ENCODE peak calls at places on chromosomes 3 and 15, in seven cellular contexts. N, A, X, I, M, R and O are unnamed samples.

GRCh38 chr3:139522421-139522820 is 17.1 kb downstream of the RBP1 start:
- DNase-seq in X (no peak), A (no peak), M (no peak), N (no peak), I (no peak), R (no peak), O (no peak)

GRCh38 chr3:106792716-106793115 is 584.5 kb upstream of the CCDC54 start:
- DNase-seq in M (no peak), N (no peak), X (no peak), A (no peak), I (no peak), R (no peak), O (no peak)

GRCh38 chr15:101056366-101057334 is 137.5 kb downstream of the LRRK1 start:
- DNase-seq in R (no peak), A (no peak), M (no peak), X (no peak), N (no peak), I (no peak), O (no peak)

GRCh38 chr3:41116851-41117250 is 82.5 kb upstream of the CTNNB1 start:
- DNase-seq in X (no peak), R (no peak), N (no peak), M (no peak), I (no peak), A (no peak), O (no peak)

GRCh38 chr3:77147836-77148578 is 108.1 kb downstream of the ROBO2 start:
- DNase-seq in M (no peak), I (no peak), A (no peak), R (no peak), N (no peak), X (no peak), O (no peak)

GRCh38 chr3:138451595-138452162 is 17.3 kb downstream of the ESYT3 start:
- DNase-seq in R (no peak), N (no peak), M (no peak), I (no peak), A (no peak), X (no peak), O (no peak)

GRCh38 chr3:171908731-171909130 is 65.6 kb downstream of the TMEM212 start:
- DNase-seq in N (no peak), M (no peak), A (no peak), X (no peak), R (no peak), I (no peak), O (no peak)

GRCh38 chr3:127325630-127325961 is 37.8 kb upstream of the PRR20G start:
- DNase-seq in R (no peak), X (no peak), I (peak), N (no peak), A (no peak), M (no peak), O (no peak)

GRCh38 chr3:46878796-46879436 is 1.4 kb downstream of the PTH1R start:
- DNase-seq in M (no peak), R (peak), A (no peak), N (no peak), X (no peak), I (no peak), O (no peak)

GRCh38 chr3:45311953-45312795 is 76.2 kb upstream of the LARS2 start:
- DNase-seq in A (no peak), N (no peak), I (no peak), R (no peak), M (no peak), X (no peak), O (no peak)

GRCh38 chr15:82080774-82081173 is 35.0 kb upstream of the MEX3B start:
- DNase-seq in A (no peak), R (no peak), N (no peak), M (no peak), I (no peak), X (no peak), O (no peak)

GRCh38 chr15:38781196-38781595 is 216.6 kb upstream of the RASGRP1 start:
- DNase-seq in N (no peak), I (no peak), M (no peak), R (no peak), A (no peak), X (no peak), O (no peak)

GRCh38 chr3:72177075-72178050 is 392.4 kb upstream of the PROK2 start:
- DNase-seq in A (no peak), N (no peak), R (peak), I (peak), X (no peak), M (no peak), O (no peak)

GRCh38 chr3:89332311-89333159 is 225.1 kb downstream of the EPHA3 start:
- DNase-seq in X (no peak), I (no peak), A (no peak), M (no peak), N (peak), R (no peak), O (no peak)

GRCh38 chr3:88030200-88030599 is 28.6 kb downstream of the CGGBP1 start:
- DNase-seq in R (no peak), A (no peak), N (no peak), X (no peak), M (no peak), I (no peak), O (no peak)

GRCh38 chr3:48678056-48678455 is 7.7 kb downstream of the NCKIPSD start:
- DNase-seq in I (no peak), N (no peak), A (no peak), R (peak), M (no peak), X (no peak), O (no peak)

GRCh38 chr15:43528542-43529007 is 11.2 kb downstream of the MAP1A start:
- DNase-seq in X (no peak), R (no peak), I (no peak), A (no peak), M (no peak), N (no peak), O (no peak)

GRCh38 chr15:85351965-85352364 is 28.4 kb upstream of the AKAP13 start:
- DNase-seq in I (no peak), X (no peak), A (no peak), M (no peak), R (no peak), N (no peak), O (no peak)

GRCh38 chr15:42082832-42083604 is 11.3 kb downstream of the PLA2G4D start:
- DNase-seq in X (no peak), M (no peak), I (no peak), A (no peak), N (no peak), R (no peak), O (no peak)

GRCh38 chr3:50830451-50830850 is 155.7 kb downstream of the DOCK3 start:
- DNase-seq in M (no peak), X (no peak), I (no peak), N (no peak), A (no peak), R (no peak), O (peak)

GRCh38 chr3:46398186-46398955 is 8.5 kb downstream of the CCR5AS start:
- DNase-seq in N (no peak), A (no peak), M (no peak), R (no peak), I (no peak), X (no peak), O (no peak)

GRCh38 chr3:49158108-49158709 is 7.9 kb downstream of the CCDC71 start:
- DNase-seq in X (no peak), M (no peak), I (peak), N (peak), R (no peak), A (peak), O (no peak)

GRCh38 chr3:43759297-43759782 is 68.6 kb downstream of the ABHD5 start:
- DNase-seq in R (peak), A (no peak), M (no peak), X (no peak), I (peak), N (no peak), O (no peak)

GRCh38 chr3:5389057-5389456 is 201.6 kb downstream of the EDEM1 start:
- DNase-seq in X (no peak), R (no peak), M (no peak), A (no peak), I (no peak), N (no peak), O (no peak)

GRCh38 chr3:129602730-129603560 is 3.5 kb downstream of the PLXND1 start:
- DNase-seq in R (peak), A (no peak), M (peak), N (no peak), X (peak), I (peak), O (no peak)

GRCh38 chr15:56244811-56245576 is 1.3 kb upstream of the RFX7 start:
- DNase-seq in M (no peak), I (no peak), A (peak), N (no peak), X (peak), R (no peak), O (no peak)

GRCh38 chr3:146156801-146157310 is 4.1 kb downstream of the PLOD2 start:
- DNase-seq in I (no peak), X (no peak), R (no peak), A (no peak), M (no peak), N (no peak), O (no peak)

GRCh38 chr15:99408236-99409096 is 157.2 kb downstream of the LRRC28 start:
- DNase-seq in A (peak), I (no peak), R (peak), M (peak), X (no peak), N (no peak), O (no peak)

GRCh38 chr3:4740397-4741105 is 238.7 kb upstream of the BHLHE40 start:
- DNase-seq in A (no peak), M (no peak), X (no peak), I (no peak), N (no peak), R (no peak), O (no peak)

GRCh38 chr3:165195226-165195625 is 958 bp downstream of the SLITRK3 start:
- DNase-seq in I (no peak), N (peak), R (no peak), A (peak), M (no peak), X (no peak), O (peak)